ENCODE peak calls at places on chromosomes 2 and 18, in six cellular contexts. One of them, this sample, is unnamed.

GRCh38 chr2:160469615-160470204 is 23.9 kb downstream of the RBMS1 start:
- DNase-seq in T-helper 2 cell: no peak
- DNase-seq in neural progenitor cell: no peak
- DNase-seq in stimulated activated CD8-positive, alpha-beta memory T cell treated with anti-CD3 and anti-CD28 coated beads, Interleukin-7, amount 100 ng/mL, for 48 hours: no peak
- DNase-seq in activated T-cell treated with anti-CD3 and anti-CD28 coated beads for 48 hours: no peak
- DNase-seq in BJ: no peak
- DNase-seq in this sample: no peak

GRCh38 chr2:233674995-233675394 is 3.3 kb downstream of the UGT1A9 start:
- DNase-seq in T-helper 2 cell: no peak
- DNase-seq in neural progenitor cell: no peak
- DNase-seq in stimulated activated CD8-positive, alpha-beta memory T cell treated with anti-CD3 and anti-CD28 coated beads, Interleukin-7, amount 100 ng/mL, for 48 hours: no peak
- DNase-seq in activated T-cell treated with anti-CD3 and anti-CD28 coated beads for 48 hours: no peak
- DNase-seq in BJ: no peak
- DNase-seq in this sample: peak

GRCh38 chr2:114222331-114222730 is 220.1 kb upstream of the DPP10 start:
- DNase-seq in T-helper 2 cell: no peak
- DNase-seq in neural progenitor cell: no peak
- DNase-seq in stimulated activated CD8-positive, alpha-beta memory T cell treated with anti-CD3 and anti-CD28 coated beads, Interleukin-7, amount 100 ng/mL, for 48 hours: no peak
- DNase-seq in activated T-cell treated with anti-CD3 and anti-CD28 coated beads for 48 hours: no peak
- DNase-seq in BJ: no peak
- DNase-seq in this sample: no peak

GRCh38 chr2:239383796-239384156 is 17.0 kb downstream of the HDAC4 start:
- DNase-seq in T-helper 2 cell: no peak
- DNase-seq in neural progenitor cell: no peak
- DNase-seq in stimulated activated CD8-positive, alpha-beta memory T cell treated with anti-CD3 and anti-CD28 coated beads, Interleukin-7, amount 100 ng/mL, for 48 hours: no peak
- DNase-seq in activated T-cell treated with anti-CD3 and anti-CD28 coated beads for 48 hours: no peak
- DNase-seq in BJ: no peak
- DNase-seq in this sample: no peak

GRCh38 chr18:79458131-79458838 is 62.6 kb downstream of the NFATC1 start:
- DNase-seq in T-helper 2 cell: no peak
- DNase-seq in neural progenitor cell: no peak
- DNase-seq in stimulated activated CD8-positive, alpha-beta memory T cell treated with anti-CD3 and anti-CD28 coated beads, Interleukin-7, amount 100 ng/mL, for 48 hours: no peak
- DNase-seq in activated T-cell treated with anti-CD3 and anti-CD28 coated beads for 48 hours: no peak
- DNase-seq in BJ: peak
- DNase-seq in this sample: peak

GRCh38 chr2:183605440-183605839 is 481.2 kb downstream of the NUP35 start:
- DNase-seq in T-helper 2 cell: no peak
- DNase-seq in neural progenitor cell: no peak
- DNase-seq in stimulated activated CD8-positive, alpha-beta memory T cell treated with anti-CD3 and anti-CD28 coated beads, Interleukin-7, amount 100 ng/mL, for 48 hours: no peak
- DNase-seq in activated T-cell treated with anti-CD3 and anti-CD28 coated beads for 48 hours: no peak
- DNase-seq in BJ: no peak
- DNase-seq in this sample: no peak

GRCh38 chr18:75183973-75184372 is 25.0 kb downstream of the PTGR3 start:
- DNase-seq in T-helper 2 cell: no peak
- DNase-seq in neural progenitor cell: no peak
- DNase-seq in stimulated activated CD8-positive, alpha-beta memory T cell treated with anti-CD3 and anti-CD28 coated beads, Interleukin-7, amount 100 ng/mL, for 48 hours: no peak
- DNase-seq in activated T-cell treated with anti-CD3 and anti-CD28 coated beads for 48 hours: no peak
- DNase-seq in BJ: no peak
- DNase-seq in this sample: no peak

GRCh38 chr2:44267269-44268258 is 7.7 kb upstream of the SLC3A1 start:
- DNase-seq in T-helper 2 cell: no peak
- DNase-seq in neural progenitor cell: peak
- DNase-seq in stimulated activated CD8-positive, alpha-beta memory T cell treated with anti-CD3 and anti-CD28 coated beads, Interleukin-7, amount 100 ng/mL, for 48 hours: no peak
- DNase-seq in activated T-cell treated with anti-CD3 and anti-CD28 coated beads for 48 hours: no peak
- DNase-seq in BJ: no peak
- DNase-seq in this sample: peak

GRCh38 chr2:38474833-38475566 is 97.9 kb upstream of the ATL2 start:
- DNase-seq in T-helper 2 cell: no peak
- DNase-seq in neural progenitor cell: no peak
- DNase-seq in stimulated activated CD8-positive, alpha-beta memory T cell treated with anti-CD3 and anti-CD28 coated beads, Interleukin-7, amount 100 ng/mL, for 48 hours: no peak
- DNase-seq in activated T-cell treated with anti-CD3 and anti-CD28 coated beads for 48 hours: no peak
- DNase-seq in BJ: no peak
- DNase-seq in this sample: no peak

GRCh38 chr2:39717067-39717466 is 51.4 kb downstream of the TMEM178A start:
- DNase-seq in T-helper 2 cell: no peak
- DNase-seq in neural progenitor cell: no peak
- DNase-seq in stimulated activated CD8-positive, alpha-beta memory T cell treated with anti-CD3 and anti-CD28 coated beads, Interleukin-7, amount 100 ng/mL, for 48 hours: no peak
- DNase-seq in activated T-cell treated with anti-CD3 and anti-CD28 coated beads for 48 hours: no peak
- DNase-seq in BJ: no peak
- DNase-seq in this sample: no peak

GRCh38 chr2:19031642-19032041 is 326.8 kb downstream of the OSR1 start:
- DNase-seq in T-helper 2 cell: no peak
- DNase-seq in neural progenitor cell: no peak
- DNase-seq in stimulated activated CD8-positive, alpha-beta memory T cell treated with anti-CD3 and anti-CD28 coated beads, Interleukin-7, amount 100 ng/mL, for 48 hours: no peak
- DNase-seq in activated T-cell treated with anti-CD3 and anti-CD28 coated beads for 48 hours: no peak
- DNase-seq in BJ: no peak
- DNase-seq in this sample: no peak

GRCh38 chr2:238585836-238586821 is 159.4 kb downstream of the ASB1 start:
- DNase-seq in T-helper 2 cell: no peak
- DNase-seq in neural progenitor cell: peak
- DNase-seq in stimulated activated CD8-positive, alpha-beta memory T cell treated with anti-CD3 and anti-CD28 coated beads, Interleukin-7, amount 100 ng/mL, for 48 hours: no peak
- DNase-seq in activated T-cell treated with anti-CD3 and anti-CD28 coated beads for 48 hours: no peak
- DNase-seq in BJ: no peak
- DNase-seq in this sample: no peak

GRCh38 chr2:32711219-32711618 is 83.4 kb downstream of the TTC27 start:
- DNase-seq in T-helper 2 cell: no peak
- DNase-seq in neural progenitor cell: no peak
- DNase-seq in stimulated activated CD8-positive, alpha-beta memory T cell treated with anti-CD3 and anti-CD28 coated beads, Interleukin-7, amount 100 ng/mL, for 48 hours: no peak
- DNase-seq in activated T-cell treated with anti-CD3 and anti-CD28 coated beads for 48 hours: no peak
- DNase-seq in BJ: no peak
- DNase-seq in this sample: no peak

GRCh38 chr2:218996937-218997336 is 3.7 kb upstream of the CRYBA2 start:
- DNase-seq in T-helper 2 cell: no peak
- DNase-seq in neural progenitor cell: no peak
- DNase-seq in stimulated activated CD8-positive, alpha-beta memory T cell treated with anti-CD3 and anti-CD28 coated beads, Interleukin-7, amount 100 ng/mL, for 48 hours: no peak
- DNase-seq in activated T-cell treated with anti-CD3 and anti-CD28 coated beads for 48 hours: no peak
- DNase-seq in BJ: no peak
- DNase-seq in this sample: no peak

GRCh38 chr2:584863-585823 is 92.1 kb downstream of the TMEM18 start:
- DNase-seq in T-helper 2 cell: peak
- DNase-seq in neural progenitor cell: peak
- DNase-seq in stimulated activated CD8-positive, alpha-beta memory T cell treated with anti-CD3 and anti-CD28 coated beads, Interleukin-7, amount 100 ng/mL, for 48 hours: peak
- DNase-seq in activated T-cell treated with anti-CD3 and anti-CD28 coated beads for 48 hours: peak
- DNase-seq in BJ: no peak
- DNase-seq in this sample: no peak

GRCh38 chr2:99910903-99911302 is 231.5 kb downstream of the AFF3 start:
- DNase-seq in T-helper 2 cell: no peak
- DNase-seq in neural progenitor cell: no peak
- DNase-seq in stimulated activated CD8-positive, alpha-beta memory T cell treated with anti-CD3 and anti-CD28 coated beads, Interleukin-7, amount 100 ng/mL, for 48 hours: no peak
- DNase-seq in activated T-cell treated with anti-CD3 and anti-CD28 coated beads for 48 hours: no peak
- DNase-seq in BJ: no peak
- DNase-seq in this sample: no peak

GRCh38 chr2:5981241-5982055 is 289.3 kb downstream of the SOX11 start:
- DNase-seq in T-helper 2 cell: no peak
- DNase-seq in neural progenitor cell: peak
- DNase-seq in stimulated activated CD8-positive, alpha-beta memory T cell treated with anti-CD3 and anti-CD28 coated beads, Interleukin-7, amount 100 ng/mL, for 48 hours: no peak
- DNase-seq in activated T-cell treated with anti-CD3 and anti-CD28 coated beads for 48 hours: no peak
- DNase-seq in BJ: no peak
- DNase-seq in this sample: peak

GRCh38 chr2:234676859-234677450 is 180.1 kb upstream of the ARL4C start:
- DNase-seq in T-helper 2 cell: no peak
- DNase-seq in neural progenitor cell: peak
- DNase-seq in stimulated activated CD8-positive, alpha-beta memory T cell treated with anti-CD3 and anti-CD28 coated beads, Interleukin-7, amount 100 ng/mL, for 48 hours: no peak
- DNase-seq in activated T-cell treated with anti-CD3 and anti-CD28 coated beads for 48 hours: no peak
- DNase-seq in BJ: no peak
- DNase-seq in this sample: no peak